ENCODE peak calls at places on chromosomes 7 and 10, in seven cellular contexts. W is bronchial epithelial cell; E is activated T-helper 1 cell treated with anti-CD3 and anti-CD28 coated beads, Interleukin-12 subunit alpha, Interleukin-12 subunit beta, Interleukin-2, Interleukin-4 antibody, amounts not matched to agents 30 ng/mL and 10 ng/mL and 1 ng/mL, durations not matched to agents 14 hours and 24 hours and 36 hours; Q is skeletal muscle cell; T is stimulated activated CD8-positive, alpha-beta memory T cell treated with anti-CD3 and anti-CD28 coated beads, Interleukin-12 subunit alpha, Interleukin-12 subunit beta, amount 100 ng/mL, for 4 hours; S is NCI-H345; F is T-cell. H is an unnamed sample.

GRCh38 chr10:63414481-63415260 is 51.1 kb downstream of the JMJD1C start:
- DNase-seq in S (no peak), W (peak), F (no peak), Q (no peak), T (no peak), E (no peak), H (no peak)

GRCh38 chr10:91590142-91590903 is 42.5 kb downstream of the PPP1R3C start:
- DNase-seq in T (no peak), W (peak), Q (peak), F (no peak), E (no peak), S (no peak), H (no peak)

GRCh38 chr7:81195033-81195432 is 276.2 kb upstream of the SEMA3C start:
- DNase-seq in F (no peak), W (no peak), T (no peak), S (no peak), Q (no peak), E (no peak), H (no peak)

GRCh38 chr10:71761541-71762113 is 11.7 kb downstream of the VSIR start:
- DNase-seq in W (no peak), E (no peak), F (no peak), S (no peak), Q (no peak), T (no peak), H (no peak)

GRCh38 chr10:77004917-77005564 is 632.6 kb downstream of the KCNMA1 start:
- DNase-seq in W (peak), T (no peak), S (peak), Q (peak), F (no peak), E (no peak), H (peak)

GRCh38 chr7:23191022-23191421 is 9.2 kb downstream of the NUP42 start:
- DNase-seq in E (no peak), T (no peak), W (no peak), Q (no peak), F (no peak), S (no peak), H (no peak)

GRCh38 chr10:80487791-80488538 is 33.9 kb downstream of the TSPAN14 start:
- DNase-seq in F (peak), T (no peak), S (no peak), W (no peak), Q (no peak), E (peak), H (no peak)

GRCh38 chr10:85735997-85736396 is 630.6 kb downstream of the GRID1 start:
- DNase-seq in Q (no peak), E (no peak), W (no peak), F (no peak), S (no peak), T (no peak), H (no peak)

GRCh38 chr10:86252051-86252450 is 114.5 kb downstream of the GRID1 start:
- DNase-seq in E (no peak), F (no peak), T (no peak), Q (no peak), W (no peak), S (no peak), H (no peak)

GRCh38 chr7:96361116-96361857 is 39.4 kb upstream of the SLC25A13 start:
- DNase-seq in F (no peak), Q (no peak), T (no peak), E (no peak), W (no peak), S (no peak), H (no peak)

GRCh38 chr7:44162179-44162578 is 21.0 kb upstream of the MYL7 start:
- DNase-seq in T (no peak), W (no peak), S (no peak), Q (no peak), E (no peak), F (no peak), H (no peak)

GRCh38 chr10:61629594-61629993 is 33.1 kb upstream of the CABCOCO1 start:
- DNase-seq in S (no peak), Q (no peak), F (no peak), T (no peak), E (no peak), W (no peak), H (no peak)

GRCh38 chr7:85749715-85750453 is 563.0 kb upstream of the SEMA3D start:
- DNase-seq in E (no peak), Q (no peak), W (no peak), F (no peak), T (no peak), S (no peak), H (no peak)

GRCh38 chr10:101749033-101749432 is 26.9 kb downstream of the FGF8 start:
- DNase-seq in E (no peak), T (no peak), Q (no peak), W (no peak), S (no peak), F (no peak), H (no peak)

GRCh38 chr7:30281263-30281662 is 3.1 kb upstream of the ZNRF2 start:
- DNase-seq in T (no peak), W (no peak), S (no peak), Q (no peak), E (no peak), F (no peak), H (no peak)

GRCh38 chr10:16843252-16843870 is 26.1 kb upstream of the RSU1 start:
- DNase-seq in E (no peak), Q (peak), S (peak), F (no peak), T (no peak), W (peak), H (no peak)

GRCh38 chr7:117152213-117153007 is 170.4 kb downstream of the WNT2 start:
- DNase-seq in Q (no peak), E (no peak), F (no peak), W (no peak), S (no peak), T (no peak), H (no peak)